ENCODE peak calls at places on chromosomes 2 and 18, in six cellular contexts. Z, J, K, A, N and V are unnamed samples.
A peak's percentile ranks its signal among the peaks of the same experiment; 100 is the strongest.

GRCh38 chr18:49544362-49544761 is 17.5 kb upstream of the LIPG start:
- DNase-seq in K (no peak), N (no peak), Z (no peak), A (no peak), J (no peak), V (no peak)

GRCh38 chr2:142321706-142322280 is 191.0 kb upstream of the LRP1B start:
- DNase-seq in N (no peak), K (no peak), A (peak; percentile 22), J (no peak), Z (no peak), V (no peak)

GRCh38 chr2:38496927-38497669 is 105.6 kb downstream of the HNRNPLL start:
- DNase-seq in Z (peak; percentile 9), J (no peak), K (no peak), N (no peak), A (peak; percentile 38), V (no peak)

GRCh38 chr2:233700028-233700635 is 7.4 kb downstream of the UGT1A6 start:
- DNase-seq in A (no peak), Z (peak; percentile 17), N (peak; percentile 97), K (no peak), J (no peak), V (no peak)

GRCh38 chr2:190853659-190854386 is 26.8 kb upstream of the GLS start:
- DNase-seq in Z (peak; percentile 39), A (peak; percentile 45), K (no peak), J (no peak), N (no peak), V (no peak)

GRCh38 chr2:204261776-204262175 is 283.5 kb upstream of the PARD3B start:
- DNase-seq in A (no peak), Z (no peak), J (no peak), N (no peak), K (no peak), V (no peak)

GRCh38 chr2:229174794-229175529 is 96.1 kb downstream of the PID1 start:
- DNase-seq in A (peak; percentile 69), N (no peak), J (peak; percentile 65), Z (peak; percentile 71), K (no peak), V (no peak)

GRCh38 chr2:25373269-25373981 is 31.7 kb upstream of the DNMT3A start:
- DNase-seq in Z (no peak), N (peak; percentile 73), K (no peak), A (no peak), J (peak; percentile 47), V (no peak)

GRCh38 chr2:30436859-30437435 is 10.1 kb upstream of the LCLAT1 start:
- DNase-seq in Z (peak; percentile 62), K (no peak), A (peak; percentile 65), N (no peak), J (no peak), V (no peak)

GRCh38 chr2:219206442-219207253 is at the start of gene ZFAND2B:
- DNase-seq in N (peak; percentile 54), K (peak; percentile 97), J (peak; percentile 95), Z (peak; percentile 87), A (peak; percentile 99), V (peak; percentile 78)

GRCh38 chr18:26555804-26556553 is 7.6 kb upstream of the KCTD1 start:
- DNase-seq in Z (no peak), N (no peak), J (no peak), A (no peak), K (no peak), V (no peak)

GRCh38 chr2:64607381-64607780 is 46.3 kb downstream of the SERTAD2 start:
- DNase-seq in A (no peak), K (no peak), Z (no peak), N (no peak), J (no peak), V (no peak)

GRCh38 chr2:186540971-186541370 is 48.9 kb upstream of the ITGAV start:
- DNase-seq in Z (peak; percentile 69), K (no peak), J (no peak), N (no peak), A (peak; percentile 76), V (no peak)

GRCh38 chr2:178517496-178517895 is 37.2 kb downstream of the PLEKHA3 start:
- DNase-seq in Z (peak; percentile 80), A (no peak), J (no peak), K (no peak), N (no peak), V (no peak)

GRCh38 chr2:127094509-127095366 is 12.2 kb downstream of the BIN1 start:
- DNase-seq in A (peak; percentile 52), K (peak; percentile 25), N (no peak), Z (peak; percentile 28), J (no peak), V (no peak)

GRCh38 chr2:91442246-91442905 is 2750.9 kb downstream of the RPIA start:
- DNase-seq in A (peak; percentile 11), Z (no peak), J (peak; percentile 31), K (peak; percentile 10), N (no peak), V (no peak)

GRCh38 chr2:176455865-176456291 is 186.6 kb downstream of the MTX2 start:
- DNase-seq in A (peak; percentile 94), J (no peak), Z (peak; percentile 94), N (no peak), K (peak; percentile 59), V (no peak)

GRCh38 chr2:105598853-105599252 is 145.9 kb upstream of the NCK2 start:
- DNase-seq in K (no peak), J (no peak), Z (no peak), A (no peak), N (no peak), V (peak; percentile 42)

GRCh38 chr2:55712477-55713060 is 18.9 kb upstream of the PNPT1 start:
- DNase-seq in K (no peak), A (no peak), J (no peak), N (no peak), Z (no peak), V (no peak)

GRCh38 chr2:2763351-2763997 is 432.4 kb upstream of the MYT1L start:
- DNase-seq in J (no peak), N (no peak), Z (no peak), A (no peak), K (no peak), V (no peak)

GRCh38 chr2:118913805-118914645 is 28.0 kb upstream of the MARCO start:
- DNase-seq in K (no peak), N (no peak), J (no peak), A (no peak), Z (peak; percentile 13), V (no peak)

GRCh38 chr18:24837065-24837464 is 376.6 kb downstream of the HRH4 start:
- DNase-seq in Z (peak; percentile 92), A (peak; percentile 81), J (no peak), K (no peak), N (no peak), V (no peak)

GRCh38 chr2:12856934-12857660 is 140.4 kb downstream of the TRIB2 start:
- DNase-seq in K (no peak), N (no peak), J (no peak), A (peak; percentile 74), Z (peak; percentile 89), V (no peak)

GRCh38 chr18:5556317-5556974 is 12.6 kb upstream of the EPB41L3 start:
- DNase-seq in N (no peak), K (no peak), A (peak; percentile 30), Z (peak; percentile 29), J (no peak), V (no peak)

GRCh38 chr2:237432484-237433092 is 18.6 kb upstream of the COL6A3 start:
- DNase-seq in A (peak; percentile 97), N (no peak), J (no peak), Z (peak; percentile 88), K (peak; percentile 83), V (no peak)
- H3K4me3 ChIP-seq in A (no peak overlapping the region), N (no peak overlapping the region), J (no peak overlapping the region), Z (peak overlapping the region; percentile 29), K (peak overlapping the region; percentile 30), V (no peak overlapping the region)

GRCh38 chr2:240458044-240458899 is 22.8 kb downstream of the GPC1 start:
- DNase-seq in N (no peak), A (no peak), Z (no peak), K (peak; percentile 6), J (no peak), V (no peak)
- TF ChIP-seq CTCF in N (no peak), A (no peak), Z (no peak), K (no peak), J (no peak), V (no peak)

DNA sequence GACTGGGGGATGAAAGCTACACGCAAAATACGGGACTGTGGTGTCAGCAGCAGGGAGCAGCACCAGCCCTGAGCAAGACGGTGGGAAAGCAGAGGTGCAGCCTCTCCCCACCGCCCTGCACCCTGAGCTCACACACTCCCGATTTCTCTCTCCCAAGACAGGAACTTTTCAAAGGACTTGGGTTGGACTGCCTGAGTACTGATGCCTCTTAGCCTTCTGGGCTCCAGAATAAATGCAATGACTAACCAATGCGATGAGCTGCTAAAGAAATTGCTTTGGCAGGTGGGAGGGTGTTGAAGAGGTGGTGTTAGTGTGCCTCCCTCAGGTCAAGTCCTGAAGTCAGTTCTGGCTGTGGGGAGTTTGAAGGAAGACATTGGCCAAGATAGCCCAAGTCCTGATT is 9.6 kb downstream of the TRIM54 start:
- DNase-seq in K (no peak), A (no peak), J (no peak), Z (no peak), N (no peak), V (no peak)
- H3K4me3 ChIP-seq in K (no peak overlapping the region), A (no peak overlapping the region), J (no peak overlapping the region), Z (no peak overlapping the region), N (no peak overlapping the region), V (no peak overlapping the region)

DNA sequence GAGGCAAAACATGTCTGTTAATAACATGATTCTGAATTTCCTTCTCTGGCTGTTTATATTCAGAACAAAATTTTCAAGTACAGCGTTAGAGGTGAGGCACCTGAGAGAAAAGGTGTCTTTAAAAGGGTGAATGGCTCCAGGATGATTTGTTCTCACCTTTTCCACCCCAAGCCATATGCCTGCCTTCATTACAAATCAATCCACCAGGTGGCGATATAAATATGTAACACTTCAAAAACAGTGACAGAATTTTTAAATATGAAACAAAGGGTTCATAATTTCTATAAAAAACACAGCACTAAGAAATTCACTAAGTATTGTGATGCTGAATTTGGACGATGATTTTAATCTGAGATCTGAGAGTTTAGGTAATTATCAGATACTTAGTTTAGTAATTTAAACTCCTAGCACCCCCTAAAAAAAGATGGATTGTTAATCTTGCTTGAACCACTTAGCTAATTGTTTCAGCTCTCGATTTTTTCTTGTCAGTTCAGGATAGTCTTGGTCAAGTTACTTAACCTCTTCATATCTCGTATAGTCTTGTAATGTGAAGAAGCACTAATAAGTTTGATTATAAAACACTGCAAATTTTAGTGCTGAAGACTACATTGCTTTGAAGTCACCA is 528.8 kb downstream of the CPS1 start:
- DNase-seq in J (no peak), K (peak; percentile 19), Z (peak; percentile 1), A (peak; percentile 10), N (no peak), V (no peak)
- TF ChIP-seq CTCF in J (peak; percentile 46), K (peak; percentile 70), Z (peak; percentile 55), A (peak; percentile 18), N (peak; percentile 58), V (peak; percentile 46)